ENCODE peak calls at places on chromosome 3, in six cellular contexts. L, B, Y, O, A and R are unnamed samples.

GRCh38 chr3:35739181-35739809 is 100.0 kb downstream of the ARPP21 start:
- DNase-seq in Y (no peak), L (peak), O (no peak), B (no peak), A (no peak), R (no peak)

GRCh38 chr3:39207361-39208192 is 15.2 kb upstream of the XIRP1 start:
- DNase-seq in L (no peak), O (no peak), Y (no peak), B (no peak), A (no peak), R (no peak)

GRCh38 chr3:185732782-185733181 is 92.1 kb downstream of the IGF2BP2 start:
- DNase-seq in B (no peak), A (no peak), Y (peak), L (peak), O (no peak), R (no peak)

GRCh38 chr3:10510743-10511432 is 5.5 kb upstream of the ATP2B2 start:
- DNase-seq in L (no peak), B (no peak), Y (no peak), A (no peak), O (no peak), R (no peak)

GRCh38 chr3:187210555-187211327 is 13.5 kb downstream of the RTP1 start:
- DNase-seq in A (no peak), B (no peak), Y (peak), O (no peak), L (peak), R (no peak)

GRCh38 chr3:113013593-113013992 is 22.8 kb downstream of the GTPBP8 start:
- DNase-seq in Y (no peak), B (no peak), L (no peak), O (no peak), A (no peak), R (no peak)

GRCh38 chr3:30186741-30187219 is 419.6 kb upstream of the TGFBR2 start:
- DNase-seq in L (no peak), O (no peak), A (no peak), B (no peak), Y (no peak), R (no peak)

GRCh38 chr3:67037615-67038014 is 39.5 kb downstream of the KBTBD8 start:
- DNase-seq in Y (peak), B (no peak), L (peak), O (no peak), A (peak), R (peak)

GRCh38 chr3:172709776-172710708 is 825 bp downstream of the NCEH1 start:
- DNase-seq in O (no peak), Y (peak), A (no peak), B (no peak), L (peak), R (no peak)

GRCh38 chr3:128072454-128073184 is 20.4 kb downstream of the SEC61A1 start:
- DNase-seq in Y (no peak), L (no peak), A (no peak), O (no peak), B (no peak), R (peak)

GRCh38 chr3:101544181-101544850 is 17.4 kb upstream of the TRMT10C start:
- DNase-seq in Y (no peak), O (no peak), B (no peak), A (no peak), L (no peak), R (no peak)

GRCh38 chr3:115961390-115961789 is 338.1 kb downstream of the GAP43 start:
- DNase-seq in Y (peak), B (no peak), A (peak), O (no peak), L (no peak), R (no peak)

GRCh38 chr3:125045965-125046364 is 9.8 kb downstream of the HEG1 start:
- DNase-seq in O (no peak), L (peak), B (no peak), Y (peak), A (peak), R (no peak)

GRCh38 chr3:127005864-127006500 is 23.1 kb downstream of the PLXNA1 start:
- DNase-seq in Y (peak), A (no peak), B (no peak), L (peak), O (no peak), R (no peak)

GRCh38 chr3:72123908-72124441 is 339.0 kb upstream of the PROK2 start:
- DNase-seq in Y (peak), A (no peak), B (no peak), O (no peak), L (peak), R (peak)

GRCh38 chr3:148389916-148390315 is 307.8 kb upstream of the AGTR1 start:
- DNase-seq in B (no peak), O (no peak), Y (peak), A (no peak), L (no peak), R (no peak)

GRCh38 chr3:109132801-109133473 is 3.6 kb upstream of the C3orf85 start:
- DNase-seq in A (no peak), O (no peak), B (no peak), L (peak), Y (no peak), R (no peak)

GRCh38 chr3:195895900-195896360 is 12.4 kb downstream of the TNK2 start:
- DNase-seq in B (peak), A (peak), Y (no peak), O (peak), L (no peak), R (no peak)

GRCh38 chr3:43994594-43995077 is 247.1 kb upstream of the TOPAZ1 start:
- DNase-seq in L (no peak), A (no peak), O (no peak), B (no peak), Y (no peak), R (no peak)

GRCh38 chr3:111128884-111129283 is 57.3 kb downstream of the NECTIN3 start:
- DNase-seq in Y (no peak), L (no peak), O (no peak), B (no peak), A (no peak), R (no peak)

GRCh38 chr3:62562596-62562995 is 189.2 kb upstream of the FEZF2 start:
- DNase-seq in L (peak), Y (peak), O (no peak), B (no peak), A (no peak), R (no peak)

GRCh38 chr3:52606373-52607085 is 70.1 kb downstream of the UQCC5 start:
- DNase-seq in B (no peak), A (no peak), O (no peak), L (peak), Y (peak), R (peak)

GRCh38 chr3:69255928-69256327 is 130.0 kb downstream of the FRMD4B start:
- DNase-seq in A (no peak), O (no peak), B (no peak), L (no peak), Y (no peak), R (no peak)

GRCh38 chr3:158460929-158461328 is 110.1 kb upstream of the MLF1 start:
- DNase-seq in Y (peak), O (no peak), L (peak), B (no peak), A (peak), R (no peak)